ENCODE peak calls at places on chromosomes 16 and 17, in ten cellular contexts. One of them, this sample, is unnamed.
A peak's percentile ranks its signal among the peaks of the same experiment; 100 is the strongest.

GRCh38 chr17:79192503-79193500 is 118.2 kb downstream of the ENGASE start:
- DNase-seq in epithelial cell of prostate: no peak
- DNase-seq in A673: peak; percentile 30
- DNase-seq in body of pancreas: peak; percentile 20
- DNase-seq in naive thymus-derived CD8-positive, alpha-beta T cell: no peak
- DNase-seq in activated naive CD8-positive, alpha-beta T cell treated with anti-CD3 and anti-CD28 coated beads, Interleukin-2, amount 50 U/mL, for 24 hours: peak; percentile 37
- DNase-seq in EL: peak; percentile 25
- DNase-seq in NCI-H526: peak; percentile 28
- DNase-seq in COR-L47: no peak
- DNase-seq in BJ: no peak
- DNase-seq in this sample: peak; percentile 7

GRCh38 chr16:4404247-4404966 is 12.0 kb downstream of the CORO7 start:
- DNase-seq in EL: no peak
- DNase-seq in epithelial cell of prostate: no peak
- DNase-seq in A673: peak; percentile 71
- DNase-seq in activated naive CD8-positive, alpha-beta T cell treated with anti-CD3 and anti-CD28 coated beads, Interleukin-2, amount 50 U/mL, for 24 hours: peak; percentile 55
- DNase-seq in BJ: no peak
- DNase-seq in COR-L47: no peak
- DNase-seq in naive thymus-derived CD8-positive, alpha-beta T cell: no peak
- DNase-seq in NCI-H526: peak; percentile 67
- DNase-seq in body of pancreas: no peak
- DNase-seq in this sample: no peak

GRCh38 chr17:57954421-57955182 is 610 bp downstream of the CUEDC1 start:
- DNase-seq in BJ: no peak
- DNase-seq in epithelial cell of prostate: no peak
- DNase-seq in EL: peak; percentile 84
- DNase-seq in COR-L47: peak; percentile 48
- DNase-seq in body of pancreas: peak; percentile 74
- DNase-seq in naive thymus-derived CD8-positive, alpha-beta T cell: no peak
- DNase-seq in NCI-H526: peak; percentile 92
- DNase-seq in A673: peak; percentile 95
- DNase-seq in activated naive CD8-positive, alpha-beta T cell treated with anti-CD3 and anti-CD28 coated beads, Interleukin-2, amount 50 U/mL, for 24 hours: no peak
- DNase-seq in this sample: no peak

GRCh38 chr17:66633322-66633965 is 201.5 kb upstream of the CACNG5 start:
- DNase-seq in COR-L47: no peak
- DNase-seq in EL: peak; percentile 57
- DNase-seq in body of pancreas: no peak
- DNase-seq in activated naive CD8-positive, alpha-beta T cell treated with anti-CD3 and anti-CD28 coated beads, Interleukin-2, amount 50 U/mL, for 24 hours: peak; percentile 51
- DNase-seq in A673: no peak
- DNase-seq in epithelial cell of prostate: no peak
- DNase-seq in BJ: no peak
- DNase-seq in naive thymus-derived CD8-positive, alpha-beta T cell: no peak
- DNase-seq in NCI-H526: no peak
- DNase-seq in this sample: peak; percentile 75

GRCh38 chr16:81311762-81312161 is 3.0 kb upstream of the GAN start:
- DNase-seq in NCI-H526: no peak
- DNase-seq in epithelial cell of prostate: no peak
- DNase-seq in naive thymus-derived CD8-positive, alpha-beta T cell: no peak
- DNase-seq in A673: no peak
- DNase-seq in body of pancreas: no peak
- DNase-seq in EL: no peak
- DNase-seq in activated naive CD8-positive, alpha-beta T cell treated with anti-CD3 and anti-CD28 coated beads, Interleukin-2, amount 50 U/mL, for 24 hours: no peak
- DNase-seq in BJ: no peak
- DNase-seq in COR-L47: no peak
- DNase-seq in this sample: no peak

GRCh38 chr16:35311475-35311874 is 1852.1 kb downstream of the TP53TG3F start:
- DNase-seq in COR-L47: no peak
- DNase-seq in activated naive CD8-positive, alpha-beta T cell treated with anti-CD3 and anti-CD28 coated beads, Interleukin-2, amount 50 U/mL, for 24 hours: no peak
- DNase-seq in EL: no peak
- DNase-seq in body of pancreas: no peak
- DNase-seq in naive thymus-derived CD8-positive, alpha-beta T cell: no peak
- DNase-seq in A673: no peak
- DNase-seq in BJ: no peak
- DNase-seq in NCI-H526: no peak
- DNase-seq in epithelial cell of prostate: no peak
- DNase-seq in this sample: no peak

GRCh38 chr16:3971261-3971660 is 90.7 kb upstream of the CREBBP start:
- DNase-seq in epithelial cell of prostate: no peak
- DNase-seq in A673: no peak
- DNase-seq in EL: peak; percentile 88
- DNase-seq in activated naive CD8-positive, alpha-beta T cell treated with anti-CD3 and anti-CD28 coated beads, Interleukin-2, amount 50 U/mL, for 24 hours: no peak
- DNase-seq in body of pancreas: no peak
- DNase-seq in BJ: peak; percentile 48
- DNase-seq in NCI-H526: no peak
- DNase-seq in COR-L47: no peak
- DNase-seq in naive thymus-derived CD8-positive, alpha-beta T cell: no peak
- DNase-seq in this sample: no peak

GRCh38 chr17:82587234-82588086 is 60.8 kb downstream of the WDR45B start:
- DNase-seq in COR-L47: no peak
- DNase-seq in naive thymus-derived CD8-positive, alpha-beta T cell: no peak
- DNase-seq in NCI-H526: no peak
- DNase-seq in A673: peak; percentile 30
- DNase-seq in BJ: no peak
- DNase-seq in activated naive CD8-positive, alpha-beta T cell treated with anti-CD3 and anti-CD28 coated beads, Interleukin-2, amount 50 U/mL, for 24 hours: no peak
- DNase-seq in body of pancreas: no peak
- DNase-seq in EL: no peak
- DNase-seq in epithelial cell of prostate: no peak
- DNase-seq in this sample: no peak

GRCh38 chr16:27458987-27459688 is 57.2 kb downstream of the IL21R start:
- DNase-seq in EL: no peak
- DNase-seq in COR-L47: no peak
- DNase-seq in naive thymus-derived CD8-positive, alpha-beta T cell: no peak
- DNase-seq in BJ: no peak
- DNase-seq in NCI-H526: no peak
- DNase-seq in epithelial cell of prostate: no peak
- DNase-seq in body of pancreas: no peak
- DNase-seq in activated naive CD8-positive, alpha-beta T cell treated with anti-CD3 and anti-CD28 coated beads, Interleukin-2, amount 50 U/mL, for 24 hours: no peak
- DNase-seq in A673: no peak
- DNase-seq in this sample: no peak

GRCh38 chr16:13936596-13937081 is 16.7 kb downstream of the ERCC4 start:
- DNase-seq in epithelial cell of prostate: no peak
- DNase-seq in naive thymus-derived CD8-positive, alpha-beta T cell: no peak
- DNase-seq in body of pancreas: peak; percentile 84
- DNase-seq in COR-L47: no peak
- DNase-seq in EL: peak; percentile 74
- DNase-seq in A673: peak; percentile 19
- DNase-seq in NCI-H526: no peak
- DNase-seq in BJ: no peak
- DNase-seq in activated naive CD8-positive, alpha-beta T cell treated with anti-CD3 and anti-CD28 coated beads, Interleukin-2, amount 50 U/mL, for 24 hours: no peak
- DNase-seq in this sample: no peak

GRCh38 chr17:77324227-77324626 is 183.5 kb downstream of the SEC14L1 start:
- DNase-seq in BJ: no peak
- DNase-seq in body of pancreas: no peak
- DNase-seq in naive thymus-derived CD8-positive, alpha-beta T cell: no peak
- DNase-seq in NCI-H526: no peak
- DNase-seq in activated naive CD8-positive, alpha-beta T cell treated with anti-CD3 and anti-CD28 coated beads, Interleukin-2, amount 50 U/mL, for 24 hours: no peak
- DNase-seq in EL: no peak
- DNase-seq in epithelial cell of prostate: no peak
- DNase-seq in COR-L47: no peak
- DNase-seq in A673: no peak
- DNase-seq in this sample: no peak

GRCh38 chr17:65438708-65439294 is 122.6 kb downstream of the AXIN2 start:
- DNase-seq in NCI-H526: no peak
- DNase-seq in epithelial cell of prostate: no peak
- DNase-seq in COR-L47: no peak
- DNase-seq in BJ: no peak
- DNase-seq in activated naive CD8-positive, alpha-beta T cell treated with anti-CD3 and anti-CD28 coated beads, Interleukin-2, amount 50 U/mL, for 24 hours: no peak
- DNase-seq in A673: no peak
- DNase-seq in naive thymus-derived CD8-positive, alpha-beta T cell: no peak
- DNase-seq in body of pancreas: no peak
- DNase-seq in EL: no peak
- DNase-seq in this sample: no peak

GRCh38 chr16:50548659-50549560 is 714 bp downstream of the NKD1 start:
- DNase-seq in epithelial cell of prostate: no peak
- DNase-seq in BJ: no peak
- DNase-seq in activated naive CD8-positive, alpha-beta T cell treated with anti-CD3 and anti-CD28 coated beads, Interleukin-2, amount 50 U/mL, for 24 hours: peak; percentile 41
- DNase-seq in body of pancreas: peak; percentile 40
- DNase-seq in EL: no peak
- DNase-seq in COR-L47: peak; percentile 10
- DNase-seq in A673: peak; percentile 20
- DNase-seq in NCI-H526: no peak
- DNase-seq in naive thymus-derived CD8-positive, alpha-beta T cell: no peak
- DNase-seq in this sample: no peak

GRCh38 chr17:30831257-30831656 is 509 bp upstream of the ATAD5 start:
- DNase-seq in body of pancreas: no peak
- DNase-seq in epithelial cell of prostate: no peak
- DNase-seq in BJ: no peak
- DNase-seq in naive thymus-derived CD8-positive, alpha-beta T cell: no peak
- DNase-seq in activated naive CD8-positive, alpha-beta T cell treated with anti-CD3 and anti-CD28 coated beads, Interleukin-2, amount 50 U/mL, for 24 hours: no peak
- DNase-seq in NCI-H526: peak; percentile 82
- DNase-seq in A673: peak; percentile 23
- DNase-seq in EL: no peak
- DNase-seq in COR-L47: no peak
- DNase-seq in this sample: no peak

GRCh38 chr16:50565428-50565827 is 17.2 kb downstream of the NKD1 start:
- DNase-seq in epithelial cell of prostate: no peak
- DNase-seq in BJ: no peak
- DNase-seq in COR-L47: no peak
- DNase-seq in EL: no peak
- DNase-seq in NCI-H526: no peak
- DNase-seq in A673: no peak
- DNase-seq in activated naive CD8-positive, alpha-beta T cell treated with anti-CD3 and anti-CD28 coated beads, Interleukin-2, amount 50 U/mL, for 24 hours: no peak
- DNase-seq in naive thymus-derived CD8-positive, alpha-beta T cell: no peak
- DNase-seq in body of pancreas: no peak
- DNase-seq in this sample: no peak

GRCh38 chr17:64599187-64599676 is 62.9 kb downstream of the SMURF2 start:
- DNase-seq in BJ: no peak
- DNase-seq in NCI-H526: no peak
- DNase-seq in naive thymus-derived CD8-positive, alpha-beta T cell: peak; percentile 40
- DNase-seq in epithelial cell of prostate: no peak
- DNase-seq in body of pancreas: no peak
- DNase-seq in activated naive CD8-positive, alpha-beta T cell treated with anti-CD3 and anti-CD28 coated beads, Interleukin-2, amount 50 U/mL, for 24 hours: peak; percentile 54
- DNase-seq in A673: no peak
- DNase-seq in COR-L47: no peak
- DNase-seq in EL: no peak
- DNase-seq in this sample: peak; percentile 59

GRCh38 chr17:79607941-79608728 is 2.7 kb downstream of the RBFOX3 start:
- DNase-seq in NCI-H526: no peak
- DNase-seq in naive thymus-derived CD8-positive, alpha-beta T cell: no peak
- DNase-seq in body of pancreas: no peak
- DNase-seq in epithelial cell of prostate: no peak
- DNase-seq in EL: peak; percentile 14
- DNase-seq in activated naive CD8-positive, alpha-beta T cell treated with anti-CD3 and anti-CD28 coated beads, Interleukin-2, amount 50 U/mL, for 24 hours: peak; percentile 22
- DNase-seq in COR-L47: no peak
- DNase-seq in A673: peak; percentile 14
- DNase-seq in BJ: no peak
- DNase-seq in this sample: no peak

GRCh38 chr16:55367796-55368195 is 43.8 kb downstream of the IRX6 start:
- DNase-seq in A673: no peak
- DNase-seq in epithelial cell of prostate: no peak
- DNase-seq in activated naive CD8-positive, alpha-beta T cell treated with anti-CD3 and anti-CD28 coated beads, Interleukin-2, amount 50 U/mL, for 24 hours: no peak
- DNase-seq in EL: peak; percentile 56
- DNase-seq in NCI-H526: no peak
- DNase-seq in naive thymus-derived CD8-positive, alpha-beta T cell: no peak
- DNase-seq in COR-L47: no peak
- DNase-seq in body of pancreas: no peak
- DNase-seq in BJ: peak; percentile 73
- DNase-seq in this sample: no peak

GRCh38 chr16:87963400-87963799 is 12.2 kb downstream of the BANP start:
- DNase-seq in epithelial cell of prostate: no peak
- DNase-seq in activated naive CD8-positive, alpha-beta T cell treated with anti-CD3 and anti-CD28 coated beads, Interleukin-2, amount 50 U/mL, for 24 hours: peak; percentile 73
- DNase-seq in body of pancreas: no peak
- DNase-seq in EL: peak; percentile 88
- DNase-seq in naive thymus-derived CD8-positive, alpha-beta T cell: peak; percentile 41
- DNase-seq in BJ: peak; percentile 43
- DNase-seq in NCI-H526: no peak
- DNase-seq in A673: peak; percentile 55
- DNase-seq in COR-L47: no peak
- DNase-seq in this sample: peak; percentile 52

GRCh38 chr17:5629133-5629532 is 44.8 kb upstream of the NLRP1 start:
- DNase-seq in NCI-H526: no peak
- DNase-seq in EL: no peak
- DNase-seq in naive thymus-derived CD8-positive, alpha-beta T cell: no peak
- DNase-seq in BJ: no peak
- DNase-seq in epithelial cell of prostate: no peak
- DNase-seq in activated naive CD8-positive, alpha-beta T cell treated with anti-CD3 and anti-CD28 coated beads, Interleukin-2, amount 50 U/mL, for 24 hours: no peak
- DNase-seq in COR-L47: no peak
- DNase-seq in A673: no peak
- DNase-seq in body of pancreas: no peak
- DNase-seq in this sample: no peak

GRCh38 chr17:50534222-50534978 is 1.9 kb downstream of the EPN3 start:
- DNase-seq in NCI-H526: peak; percentile 79
- DNase-seq in activated naive CD8-positive, alpha-beta T cell treated with anti-CD3 and anti-CD28 coated beads, Interleukin-2, amount 50 U/mL, for 24 hours: peak; percentile 44
- DNase-seq in epithelial cell of prostate: no peak
- DNase-seq in body of pancreas: peak; percentile 89
- DNase-seq in COR-L47: no peak
- DNase-seq in BJ: no peak
- DNase-seq in naive thymus-derived CD8-positive, alpha-beta T cell: no peak
- DNase-seq in EL: no peak
- DNase-seq in A673: no peak
- DNase-seq in this sample: no peak

GRCh38 chr17:6269474-6269873 is 165.4 kb downstream of the AIPL1 start:
- DNase-seq in A673: peak; percentile 62
- DNase-seq in naive thymus-derived CD8-positive, alpha-beta T cell: no peak
- DNase-seq in BJ: no peak
- DNase-seq in EL: peak; percentile 35
- DNase-seq in epithelial cell of prostate: no peak
- DNase-seq in body of pancreas: no peak
- DNase-seq in COR-L47: no peak
- DNase-seq in NCI-H526: no peak
- DNase-seq in activated naive CD8-positive, alpha-beta T cell treated with anti-CD3 and anti-CD28 coated beads, Interleukin-2, amount 50 U/mL, for 24 hours: peak; percentile 34
- DNase-seq in this sample: peak; percentile 35

GRCh38 chr17:7842950-7843535 is 9.0 kb downstream of the KDM6B start:
- DNase-seq in NCI-H526: peak; percentile 50
- DNase-seq in BJ: no peak
- DNase-seq in naive thymus-derived CD8-positive, alpha-beta T cell: no peak
- DNase-seq in EL: peak; percentile 94
- DNase-seq in epithelial cell of prostate: peak; percentile 84
- DNase-seq in activated naive CD8-positive, alpha-beta T cell treated with anti-CD3 and anti-CD28 coated beads, Interleukin-2, amount 50 U/mL, for 24 hours: peak; percentile 71
- DNase-seq in COR-L47: no peak
- DNase-seq in body of pancreas: peak; percentile 72
- DNase-seq in A673: no peak
- DNase-seq in this sample: peak; percentile 54

GRCh38 chr16:12065866-12066545 is 89.5 kb downstream of the SNX29 start:
- DNase-seq in COR-L47: no peak
- DNase-seq in activated naive CD8-positive, alpha-beta T cell treated with anti-CD3 and anti-CD28 coated beads, Interleukin-2, amount 50 U/mL, for 24 hours: no peak
- DNase-seq in NCI-H526: no peak
- DNase-seq in BJ: no peak
- DNase-seq in naive thymus-derived CD8-positive, alpha-beta T cell: no peak
- DNase-seq in EL: no peak
- DNase-seq in body of pancreas: no peak
- DNase-seq in epithelial cell of prostate: no peak
- DNase-seq in A673: no peak
- DNase-seq in this sample: no peak

GRCh38 chr17:59404471-59404870 is 73.0 kb downstream of the YPEL2 start:
- DNase-seq in epithelial cell of prostate: no peak
- DNase-seq in EL: no peak
- DNase-seq in body of pancreas: no peak
- DNase-seq in activated naive CD8-positive, alpha-beta T cell treated with anti-CD3 and anti-CD28 coated beads, Interleukin-2, amount 50 U/mL, for 24 hours: no peak
- DNase-seq in COR-L47: no peak
- DNase-seq in naive thymus-derived CD8-positive, alpha-beta T cell: no peak
- DNase-seq in NCI-H526: no peak
- DNase-seq in BJ: no peak
- DNase-seq in A673: no peak
- DNase-seq in this sample: no peak

GRCh38 chr17:73308017-73308823 is 3.6 kb downstream of the CDC42EP4 start:
- DNase-seq in A673: peak; percentile 56
- DNase-seq in body of pancreas: peak; percentile 97
- DNase-seq in activated naive CD8-positive, alpha-beta T cell treated with anti-CD3 and anti-CD28 coated beads, Interleukin-2, amount 50 U/mL, for 24 hours: no peak
- DNase-seq in EL: peak; percentile 96
- DNase-seq in epithelial cell of prostate: no peak
- DNase-seq in naive thymus-derived CD8-positive, alpha-beta T cell: no peak
- DNase-seq in BJ: peak; percentile 68
- DNase-seq in NCI-H526: no peak
- DNase-seq in COR-L47: no peak
- DNase-seq in this sample: no peak